ENCODE peak calls at places on chromosome 16, in six cellular contexts. N is HL-60, Q is AG09309, M is AG10803, P is lower leg skin, G is transverse colon. K is an unnamed sample.

GRCh38 chr16:72937916-72938315 is 110.0 kb downstream of the ZFHX3 start:
- DNase-seq in N (no peak), Q (no peak), M (no peak), P (no peak), G (no peak), K (no peak)

GRCh38 chr16:76345093-76345735 is 68.0 kb downstream of the CNTNAP4 start:
- DNase-seq in N (no peak), Q (peak), M (no peak), P (peak), G (no peak), K (no peak)

GRCh38 chr16:55695595-55695994 is 39.8 kb downstream of the SLC6A2 start:
- DNase-seq in N (no peak), Q (no peak), M (no peak), P (no peak), G (no peak), K (no peak)

GRCh38 chr16:48300391-48300856 is 53.1 kb upstream of the ABCC11 start:
- DNase-seq in N (no peak), Q (peak), M (peak), P (no peak), G (no peak), K (no peak)

GRCh38 chr16:85386467-85387170 is 226.5 kb upstream of the GSE1 start:
- DNase-seq in N (no peak), Q (no peak), M (no peak), P (no peak), G (no peak), K (no peak)

GRCh38 chr16:47143329-47143676 is 442 bp downstream of the NETO2 start:
- DNase-seq in N (no peak), Q (no peak), M (peak), P (no peak), G (peak), K (no peak)

GRCh38 chr16:383326-384020 is 1.7 kb upstream of the PGAP6 start:
- DNase-seq in N (no peak), Q (no peak), M (no peak), P (no peak), G (peak), K (peak)

GRCh38 chr16:9258423-9259051 is 167.1 kb downstream of the HAPSTR1 start:
- DNase-seq in N (no peak), Q (no peak), M (no peak), P (no peak), G (peak), K (peak)

GRCh38 chr16:88354229-88355092 is 28.3 kb upstream of the ZNF469 start:
- DNase-seq in N (no peak), Q (no peak), M (no peak), P (no peak), G (no peak), K (no peak)

GRCh38 chr16:2058901-2059300 is 11.1 kb downstream of the TSC2 start:
- DNase-seq in N (no peak), Q (no peak), M (no peak), P (no peak), G (no peak), K (no peak)

GRCh38 chr16:24085665-24086064 is 170.5 kb upstream of the CACNG3 start:
- DNase-seq in N (no peak), Q (no peak), M (no peak), P (no peak), G (no peak), K (no peak)

GRCh38 chr16:75203667-75204409 is 3.1 kb downstream of the CTRB2 start:
- DNase-seq in N (no peak), Q (no peak), M (no peak), P (no peak), G (no peak), K (no peak)

GRCh38 chr16:67542464-67542863 is 13.8 kb downstream of the RIPOR1 start:
- DNase-seq in N (no peak), Q (no peak), M (peak), P (no peak), G (peak), K (no peak)

GRCh38 chr16:88406096-88407041 is 23.6 kb downstream of the ZNF469 start:
- DNase-seq in N (no peak), Q (no peak), M (no peak), P (no peak), G (no peak), K (no peak)

GRCh38 chr16:20675488-20676267 is 21.8 kb downstream of the ACSM1 start:
- DNase-seq in N (no peak), Q (no peak), M (peak), P (peak), G (peak), K (no peak)
- H3K4me3 ChIP-seq in N (peak), Q (no peak), M (no peak), P (peak), G (peak), K (peak)

GRCh38 chr16:89921699-89922476 is 1.3 kb upstream of the TUBB3 start:
- DNase-seq in N (no peak), Q (peak), M (peak), P (no peak), G (peak), K (no peak)
- H3K4me3 ChIP-seq in N (no peak), Q (peak), M (peak), P (no peak), G (peak), K (no peak)

DNA sequence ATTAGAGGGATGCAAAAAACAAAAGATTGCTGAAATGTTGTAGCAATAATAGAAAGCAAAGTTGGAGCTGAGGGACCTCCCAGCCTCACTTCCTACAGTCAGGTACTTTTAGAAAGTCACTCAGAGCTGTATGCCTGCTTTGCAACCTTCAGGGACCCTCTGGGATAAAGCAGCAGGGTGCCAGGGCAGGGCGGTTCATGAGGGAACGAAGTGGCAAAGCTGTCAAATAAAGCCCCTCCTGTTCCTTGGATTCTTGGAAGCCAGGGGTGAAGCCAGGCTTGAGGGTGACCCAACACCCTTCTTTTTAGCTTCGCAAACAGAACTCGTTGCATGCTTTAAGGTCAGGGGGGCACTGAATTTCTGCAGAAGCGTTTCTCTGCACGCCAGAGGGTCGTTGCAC is 767 bp downstream of the ATP2C2 start:
- DNase-seq in N (no peak), Q (no peak), M (no peak), P (no peak), G (no peak), K (no peak)
- H3K4me3 ChIP-seq in N (no peak), Q (no peak), M (no peak), P (no peak), G (peak), K (no peak)

DNA sequence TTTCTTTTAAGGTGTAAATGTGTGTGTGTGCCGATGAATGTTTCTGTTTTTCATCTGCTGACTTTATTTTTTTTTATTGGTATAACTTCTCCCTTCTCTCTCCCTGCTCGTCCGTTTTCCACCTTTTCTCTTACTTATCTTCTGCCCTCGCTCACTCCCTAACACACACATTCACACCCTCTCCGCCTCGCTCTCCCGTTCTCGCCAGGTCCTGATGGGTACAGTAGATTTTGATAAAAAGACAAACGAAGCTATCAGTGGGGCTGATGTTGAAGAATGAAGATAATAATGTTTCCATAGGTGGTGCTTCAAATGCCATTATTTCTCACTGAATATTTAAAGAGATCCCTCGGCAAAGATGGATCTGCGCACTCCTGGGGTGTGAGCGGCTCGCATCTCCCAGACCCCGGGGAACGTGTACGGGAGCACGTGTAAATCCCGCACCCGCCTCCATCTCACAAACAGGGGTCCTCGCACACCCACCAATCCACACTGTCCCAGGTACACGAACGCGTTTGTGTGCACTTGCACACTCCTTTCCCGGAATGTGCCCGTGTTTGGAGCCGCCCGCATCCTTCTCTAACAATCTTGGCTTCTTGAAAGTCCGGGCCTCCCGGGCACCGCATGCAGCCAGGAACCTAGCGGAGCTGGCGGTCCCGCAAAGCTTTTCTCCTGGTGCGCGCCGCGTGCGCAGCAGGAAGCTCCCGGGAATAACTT is 2.4 kb upstream of the SALL1 start:
- DNase-seq in N (no peak), Q (no peak), M (no peak), P (no peak), G (no peak), K (no peak)
- H3K4me3 ChIP-seq in N (no peak), Q (peak), M (peak), P (no peak), G (no peak), K (no peak)

K was measured in GM12864.